ENCODE peak calls at places on chromosomes 2 and 18, in seven cellular contexts. One of them, this sample, is unnamed.

GRCh38 chr2:239971115-239971514 is 54.0 kb downstream of the NDUFA10 start:
- DNase-seq in HepG2: no peak
- DNase-seq in SK-N-SH: no peak
- DNase-seq in psoas muscle: no peak
- DNase-seq in cardiac muscle cell: no peak
- DNase-seq in omental fat pad: no peak
- DNase-seq in mammary epithelial cell: no peak
- DNase-seq in this sample: no peak

GRCh38 chr2:174675615-174676014 is 78.0 kb upstream of the WIPF1 start:
- DNase-seq in HepG2: no peak
- DNase-seq in SK-N-SH: no peak
- DNase-seq in psoas muscle: no peak
- DNase-seq in cardiac muscle cell: no peak
- DNase-seq in omental fat pad: no peak
- DNase-seq in mammary epithelial cell: no peak
- DNase-seq in this sample: no peak

GRCh38 chr2:163659224-163659623 is 76.6 kb downstream of the FIGN start:
- DNase-seq in HepG2: no peak
- DNase-seq in SK-N-SH: no peak
- DNase-seq in psoas muscle: no peak
- DNase-seq in cardiac muscle cell: no peak
- DNase-seq in omental fat pad: no peak
- DNase-seq in mammary epithelial cell: peak; percentile 81
- DNase-seq in this sample: no peak

GRCh38 chr2:192190474-192190873 is 4.3 kb downstream of the TMEFF2 start:
- DNase-seq in HepG2: peak; percentile 20
- DNase-seq in SK-N-SH: peak; percentile 19
- DNase-seq in psoas muscle: no peak
- DNase-seq in cardiac muscle cell: peak; percentile 61
- DNase-seq in omental fat pad: no peak
- DNase-seq in mammary epithelial cell: no peak
- DNase-seq in this sample: no peak

GRCh38 chr2:196170202-196170680 is 1.1 kb downstream of the STK17B start:
- DNase-seq in HepG2: peak; percentile 28
- DNase-seq in SK-N-SH: peak; percentile 36
- DNase-seq in psoas muscle: no peak
- DNase-seq in cardiac muscle cell: peak; percentile 54
- DNase-seq in omental fat pad: no peak
- DNase-seq in mammary epithelial cell: peak; percentile 45
- DNase-seq in this sample: no peak

GRCh38 chr2:127818794-127819425 is 7.9 kb upstream of the WDR33 start:
- DNase-seq in HepG2: no peak
- DNase-seq in SK-N-SH: no peak
- DNase-seq in psoas muscle: no peak
- DNase-seq in cardiac muscle cell: no peak
- DNase-seq in omental fat pad: no peak
- DNase-seq in mammary epithelial cell: no peak
- DNase-seq in this sample: no peak

GRCh38 chr2:54084600-54084999 is 30.8 kb upstream of the ACYP2 start:
- DNase-seq in HepG2: no peak
- DNase-seq in SK-N-SH: no peak
- DNase-seq in psoas muscle: no peak
- DNase-seq in cardiac muscle cell: peak; percentile 38
- DNase-seq in omental fat pad: no peak
- DNase-seq in mammary epithelial cell: peak; percentile 20
- DNase-seq in this sample: no peak

GRCh38 chr2:106160786-106161261 is 33.3 kb downstream of the UXS1 start:
- DNase-seq in HepG2: no peak
- DNase-seq in SK-N-SH: no peak
- DNase-seq in psoas muscle: peak; percentile 72
- DNase-seq in cardiac muscle cell: no peak
- DNase-seq in omental fat pad: no peak
- DNase-seq in mammary epithelial cell: no peak
- DNase-seq in this sample: no peak

GRCh38 chr2:127007652-127008051 is 99.3 kb downstream of the BIN1 start:
- DNase-seq in HepG2: no peak
- DNase-seq in SK-N-SH: no peak
- DNase-seq in psoas muscle: no peak
- DNase-seq in cardiac muscle cell: peak; percentile 64
- DNase-seq in omental fat pad: no peak
- DNase-seq in mammary epithelial cell: peak; percentile 66
- DNase-seq in this sample: no peak

GRCh38 chr18:5890606-5891360 is 4.5 kb downstream of the TMEM200C start:
- DNase-seq in HepG2: peak; percentile 11
- DNase-seq in SK-N-SH: peak; percentile 90
- DNase-seq in psoas muscle: peak; percentile 59
- DNase-seq in cardiac muscle cell: peak; percentile 34
- DNase-seq in omental fat pad: no peak
- DNase-seq in mammary epithelial cell: no peak
- DNase-seq in this sample: peak; percentile 67

GRCh38 chr2:10941383-10941782 is 29.6 kb downstream of the KCNF1 start:
- DNase-seq in HepG2: no peak
- DNase-seq in SK-N-SH: no peak
- DNase-seq in psoas muscle: no peak
- DNase-seq in cardiac muscle cell: no peak
- DNase-seq in omental fat pad: no peak
- DNase-seq in mammary epithelial cell: no peak
- DNase-seq in this sample: no peak

GRCh38 chr2:41736105-41736567 is 311.7 kb upstream of the PKDCC start:
- DNase-seq in HepG2: no peak
- DNase-seq in SK-N-SH: no peak
- DNase-seq in psoas muscle: no peak
- DNase-seq in cardiac muscle cell: no peak
- DNase-seq in omental fat pad: no peak
- DNase-seq in mammary epithelial cell: peak; percentile 22
- DNase-seq in this sample: no peak

GRCh38 chr18:64019922-64020756 is 50.3 kb downstream of the SERPINB8 start:
- DNase-seq in HepG2: no peak
- DNase-seq in SK-N-SH: no peak
- DNase-seq in psoas muscle: no peak
- DNase-seq in cardiac muscle cell: no peak
- DNase-seq in omental fat pad: no peak
- DNase-seq in mammary epithelial cell: no peak
- DNase-seq in this sample: no peak

GRCh38 chr18:78496095-78496494 is 483.5 kb upstream of the SALL3 start:
- DNase-seq in HepG2: no peak
- DNase-seq in SK-N-SH: no peak
- DNase-seq in psoas muscle: no peak
- DNase-seq in cardiac muscle cell: no peak
- DNase-seq in omental fat pad: no peak
- DNase-seq in mammary epithelial cell: no peak
- DNase-seq in this sample: no peak

GRCh38 chr2:181077128-181077709 is 96.8 kb downstream of the UBE2E3 start:
- DNase-seq in HepG2: peak; percentile 60
- DNase-seq in SK-N-SH: peak; percentile 37
- DNase-seq in psoas muscle: no peak
- DNase-seq in cardiac muscle cell: peak; percentile 70
- DNase-seq in omental fat pad: no peak
- DNase-seq in mammary epithelial cell: peak; percentile 52
- DNase-seq in this sample: no peak

GRCh38 chr2:132438650-132439030 is 22.0 kb downstream of the GPR39 start:
- DNase-seq in HepG2: no peak
- DNase-seq in SK-N-SH: no peak
- DNase-seq in psoas muscle: no peak
- DNase-seq in cardiac muscle cell: peak; percentile 58
- DNase-seq in omental fat pad: no peak
- DNase-seq in mammary epithelial cell: peak; percentile 98
- DNase-seq in this sample: no peak

GRCh38 chr2:149648282-149649030 is 60.9 kb upstream of the MMADHC start:
- DNase-seq in HepG2: no peak
- DNase-seq in SK-N-SH: no peak
- DNase-seq in psoas muscle: no peak
- DNase-seq in cardiac muscle cell: peak; percentile 99
- DNase-seq in omental fat pad: no peak
- DNase-seq in mammary epithelial cell: peak; percentile 96
- DNase-seq in this sample: no peak

DNA sequence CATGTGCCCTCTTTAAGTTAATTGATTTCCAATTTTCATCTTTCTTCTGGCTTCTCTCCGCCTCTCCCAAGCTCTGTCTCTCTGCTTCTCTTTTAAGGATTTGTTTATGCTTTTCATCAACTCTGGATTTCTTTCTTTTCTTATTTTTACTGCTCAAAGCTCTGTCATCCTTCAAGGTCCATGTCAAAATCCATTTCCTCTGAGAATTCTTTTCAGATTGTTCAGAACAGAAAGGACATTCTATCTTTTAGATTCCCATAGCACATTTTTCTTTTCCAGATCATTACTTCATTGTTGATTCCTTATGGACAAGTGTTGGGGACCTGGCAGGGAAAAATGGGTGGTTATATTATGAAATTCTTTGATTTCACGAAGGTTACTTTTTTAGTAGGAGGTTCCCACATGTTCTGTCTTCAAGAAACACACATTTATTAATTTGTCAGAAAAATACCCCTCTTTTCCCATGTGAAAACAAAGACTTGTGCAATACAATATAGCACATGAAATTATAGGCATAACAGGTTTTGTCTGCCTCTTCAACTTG is 12.3 kb downstream of the PMAIP1 start:
- DNase-seq in HepG2: no peak
- DNase-seq in SK-N-SH: no peak
- DNase-seq in psoas muscle: no peak
- DNase-seq in cardiac muscle cell: no peak
- DNase-seq in omental fat pad: no peak
- DNase-seq in mammary epithelial cell: no peak
- DNase-seq in this sample: no peak
- TF ChIP-seq CTCF in HepG2: no peak
- TF ChIP-seq CTCF in SK-N-SH: no peak
- TF ChIP-seq CTCF in psoas muscle: no peak
- TF ChIP-seq CTCF in cardiac muscle cell: no peak
- TF ChIP-seq CTCF in omental fat pad: no peak
- TF ChIP-seq CTCF in mammary epithelial cell: no peak
- TF ChIP-seq CTCF in this sample: no peak

DNA sequence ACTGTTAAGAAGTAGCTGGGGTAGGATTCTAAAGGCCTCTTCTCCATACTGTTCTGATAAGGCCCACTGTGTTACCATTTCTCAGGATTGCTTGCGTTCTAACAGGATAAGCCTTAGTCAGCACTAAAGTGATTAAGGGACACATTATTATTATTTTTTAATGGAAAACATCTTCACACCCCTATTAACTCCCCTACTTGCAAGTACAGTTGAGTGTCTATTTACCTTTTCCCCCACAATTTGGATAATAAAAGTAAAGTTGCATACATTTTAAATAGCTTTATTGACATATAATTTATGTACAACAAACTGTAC is 9.0 kb downstream of the REL start:
- DNase-seq in HepG2: no peak
- DNase-seq in SK-N-SH: no peak
- DNase-seq in psoas muscle: no peak
- DNase-seq in cardiac muscle cell: no peak
- DNase-seq in omental fat pad: no peak
- DNase-seq in mammary epithelial cell: no peak
- DNase-seq in this sample: no peak
- TF ChIP-seq CTCF in HepG2: no peak
- TF ChIP-seq CTCF in SK-N-SH: no peak
- TF ChIP-seq CTCF in psoas muscle: no peak
- TF ChIP-seq CTCF in cardiac muscle cell: no peak
- TF ChIP-seq CTCF in omental fat pad: no peak
- TF ChIP-seq CTCF in mammary epithelial cell: no peak
- TF ChIP-seq CTCF in this sample: no peak

GRCh38 chr2:144446136-144446535 is 73.8 kb downstream of the ZEB2 start:
- DNase-seq in HepG2: no peak
- DNase-seq in SK-N-SH: no peak
- DNase-seq in psoas muscle: no peak
- DNase-seq in cardiac muscle cell: no peak
- DNase-seq in omental fat pad: no peak
- DNase-seq in mammary epithelial cell: no peak
- DNase-seq in this sample: no peak

GRCh38 chr2:144447535-144447934 is 72.4 kb downstream of the ZEB2 start:
- DNase-seq in HepG2: no peak
- DNase-seq in SK-N-SH: no peak
- DNase-seq in psoas muscle: no peak
- DNase-seq in cardiac muscle cell: no peak
- DNase-seq in omental fat pad: no peak
- DNase-seq in mammary epithelial cell: no peak
- DNase-seq in this sample: no peak

GRCh38 chr2:144448389-144449027 is 71.4 kb downstream of the ZEB2 start:
- DNase-seq in HepG2: no peak
- DNase-seq in SK-N-SH: no peak
- DNase-seq in psoas muscle: no peak
- DNase-seq in cardiac muscle cell: no peak
- DNase-seq in omental fat pad: no peak
- DNase-seq in mammary epithelial cell: no peak
- DNase-seq in this sample: no peak

GRCh38 chr2:144451443-144451842 is 68.5 kb downstream of the ZEB2 start:
- DNase-seq in HepG2: no peak
- DNase-seq in SK-N-SH: no peak
- DNase-seq in psoas muscle: no peak
- DNase-seq in cardiac muscle cell: no peak
- DNase-seq in omental fat pad: no peak
- DNase-seq in mammary epithelial cell: no peak
- DNase-seq in this sample: no peak

DNA sequence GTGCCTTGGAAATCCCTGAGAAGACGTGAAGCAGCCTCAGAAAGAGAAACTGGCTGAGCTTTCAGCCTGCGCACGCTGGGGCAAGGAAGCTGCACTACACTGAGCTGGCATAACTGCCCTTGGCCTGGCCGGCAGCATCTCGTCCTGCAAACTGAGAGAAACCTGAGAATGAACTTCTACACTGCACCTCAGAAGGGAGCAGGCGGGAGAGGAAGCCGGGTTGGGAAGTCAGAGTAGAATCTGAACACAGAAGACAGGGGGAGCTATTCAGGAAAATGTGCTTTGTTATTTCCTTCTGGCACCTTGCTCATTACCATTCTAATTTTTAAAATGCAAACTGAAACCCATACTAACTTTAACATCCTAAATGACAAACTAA is 70.9 kb downstream of the ZEB2 start:
- DNase-seq in HepG2: no peak
- DNase-seq in SK-N-SH: no peak
- DNase-seq in psoas muscle: peak; percentile 74
- DNase-seq in cardiac muscle cell: no peak
- DNase-seq in omental fat pad: no peak
- DNase-seq in mammary epithelial cell: no peak
- DNase-seq in this sample: no peak
- TF ChIP-seq CTCF in HepG2: peak; percentile 39
- TF ChIP-seq CTCF in SK-N-SH: peak; percentile 24
- TF ChIP-seq CTCF in psoas muscle: peak; percentile 62
- TF ChIP-seq CTCF in cardiac muscle cell: peak; percentile 29
- TF ChIP-seq CTCF in omental fat pad: no peak
- TF ChIP-seq CTCF in mammary epithelial cell: peak; percentile 27
- TF ChIP-seq CTCF in this sample: no peak

DNA sequence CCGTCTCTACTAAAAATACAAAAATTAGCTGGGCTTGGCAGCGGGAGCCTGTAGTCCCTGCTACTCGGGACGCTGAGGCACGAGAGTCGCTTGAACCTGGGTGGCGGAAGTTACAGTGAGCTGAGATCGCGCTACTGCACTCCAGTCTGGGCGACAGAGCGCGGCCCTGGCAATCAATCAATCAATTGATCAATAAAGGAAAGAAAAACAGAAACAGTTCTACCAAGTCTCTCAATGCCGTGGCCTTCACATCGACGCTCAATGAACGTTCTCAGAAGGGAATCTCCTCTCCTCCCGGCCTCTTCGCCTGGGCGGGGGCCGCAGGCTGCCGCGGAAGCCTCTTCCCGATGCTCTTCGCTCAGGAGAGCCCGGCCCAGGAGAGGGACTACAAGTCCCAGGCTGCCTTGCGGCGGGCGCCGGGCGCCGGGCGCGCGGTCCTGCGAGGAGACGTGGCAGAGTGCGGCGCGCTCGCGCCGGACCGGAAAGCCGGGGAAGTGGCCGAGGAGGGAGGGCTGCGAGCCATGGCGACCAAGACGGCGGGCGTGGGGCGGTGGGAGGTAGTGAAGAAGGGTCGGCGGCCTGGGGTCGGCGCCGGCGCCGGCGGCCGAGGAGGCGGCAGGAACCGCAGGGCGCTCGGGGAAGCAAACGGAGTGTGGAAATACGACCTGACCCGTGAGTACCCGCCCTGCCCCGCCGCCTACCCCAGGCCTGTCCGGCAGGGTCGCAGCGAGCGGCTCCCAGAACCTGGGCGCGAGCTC is at the start of gene TMEM214:
- DNase-seq in HepG2: peak; percentile 85
- DNase-seq in SK-N-SH: peak; percentile 99
- DNase-seq in psoas muscle: peak; percentile 95
- DNase-seq in cardiac muscle cell: peak; percentile 92
- DNase-seq in omental fat pad: peak; percentile 49
- DNase-seq in mammary epithelial cell: peak; percentile 80
- DNase-seq in this sample: peak; percentile 72
- TF ChIP-seq CTCF in HepG2: peak; percentile 6
- TF ChIP-seq CTCF in SK-N-SH: no peak
- TF ChIP-seq CTCF in psoas muscle: no peak
- TF ChIP-seq CTCF in cardiac muscle cell: no peak
- TF ChIP-seq CTCF in omental fat pad: no peak
- TF ChIP-seq CTCF in mammary epithelial cell: no peak
- TF ChIP-seq CTCF in this sample: no peak

This sample was measured in mesothelial cell of epicardium.